ENCODE peak calls at places on chromosome 20, in nine cellular contexts. V, K, B, F, X, J, Q, N and O are unnamed samples.

GRCh38 chr20:4491643-4492042 is 230.1 kb upstream of the PRND start:
- DNase-seq in F (no peak), X (no peak), J (no peak), V (no peak), Q (no peak), K (no peak), N (no peak), B (no peak), O (no peak)

GRCh38 chr20:18092890-18093289 is 35.2 kb upstream of the OVOL2 start:
- DNase-seq in Q (no peak), J (no peak), K (no peak), X (no peak), F (no peak), N (no peak), V (no peak), B (no peak), O (no peak)

GRCh38 chr20:14093652-14094051 is 98.3 kb downstream of the MACROD2 start:
- DNase-seq in N (no peak), K (no peak), V (no peak), J (no peak), Q (no peak), F (no peak), X (no peak), B (no peak), O (no peak)

GRCh38 chr20:50071039-50071888 is 41.7 kb downstream of the UBE2V1 start:
- DNase-seq in Q (peak), V (peak), J (peak), N (no peak), B (peak), X (peak), F (peak), K (peak), O (no peak)

GRCh38 chr20:23048283-23049200 is 930 bp downstream of the THBD start:
- DNase-seq in J (peak), Q (peak), K (peak), V (peak), F (peak), N (no peak), X (peak), B (peak), O (no peak)

GRCh38 chr20:7038029-7038428 is 270.5 kb downstream of the BMP2 start:
- DNase-seq in V (no peak), F (no peak), J (no peak), K (no peak), N (no peak), X (no peak), Q (no peak), B (no peak), O (peak)

GRCh38 chr20:55095745-55096450 is 620.5 kb downstream of the DOK5 start:
- DNase-seq in V (peak), X (no peak), Q (no peak), B (no peak), J (no peak), K (no peak), N (no peak), F (no peak), O (no peak)

GRCh38 chr20:39009348-39009747 is 47.2 kb downstream of the DHX35 start:
- DNase-seq in X (no peak), F (no peak), V (no peak), Q (no peak), J (no peak), K (no peak), B (no peak), N (no peak), O (no peak)

GRCh38 chr20:36744764-36745191 is 1.1 kb downstream of the NDRG3 start:
- DNase-seq in B (no peak), J (peak), K (peak), V (peak), X (no peak), N (no peak), Q (peak), F (peak), O (no peak)

GRCh38 chr20:48686238-48687096 is 141.3 kb downstream of the PREX1 start:
- DNase-seq in V (no peak), X (no peak), J (peak), F (peak), B (no peak), K (peak), Q (peak), N (peak), O (no peak)

GRCh38 chr20:6783752-6784725 is 16.6 kb downstream of the BMP2 start:
- DNase-seq in K (peak), N (peak), Q (no peak), X (no peak), B (no peak), F (no peak), J (no peak), V (no peak), O (peak)

GRCh38 chr20:45211569-45212474 is 5.0 kb downstream of the SEMG1 start:
- DNase-seq in F (no peak), Q (no peak), V (no peak), X (no peak), N (no peak), J (no peak), B (no peak), K (no peak), O (no peak)

GRCh38 chr20:3128585-3128984 is 31.1 kb downstream of the FASTKD5 start:
- DNase-seq in X (no peak), N (no peak), Q (no peak), J (no peak), K (no peak), B (no peak), F (no peak), V (no peak), O (no peak)

GRCh38 chr20:36493801-36494114 is 47.6 kb upstream of the MYL9 start:
- DNase-seq in Q (peak), X (peak), K (peak), F (peak), B (no peak), J (peak), V (no peak), N (peak), O (peak)

GRCh38 chr20:58485326-58485725 is 29.9 kb downstream of the APCDD1L start:
- DNase-seq in N (no peak), V (no peak), F (no peak), B (no peak), Q (no peak), K (no peak), J (no peak), X (no peak), O (no peak)

GRCh38 chr20:50520222-50520877 is 10.2 kb downstream of the PTPN1 start:
- DNase-seq in Q (no peak), K (no peak), B (no peak), N (no peak), V (no peak), F (no peak), X (no peak), J (no peak), O (no peak)

GRCh38 chr20:63172726-63173125 is 43.2 kb downstream of the YTHDF1 start:
- DNase-seq in F (no peak), V (no peak), Q (no peak), N (no peak), B (no peak), K (no peak), J (no peak), X (no peak), O (no peak)

GRCh38 chr20:47016068-47016664 is 121.5 kb downstream of the EYA2 start:
- DNase-seq in J (peak), V (peak), F (no peak), B (no peak), Q (no peak), K (no peak), N (no peak), X (no peak), O (no peak)

GRCh38 chr20:62617711-62618483 is 24.4 kb upstream of the SLCO4A1 start:
- DNase-seq in Q (peak), F (peak), V (no peak), J (no peak), K (no peak), B (peak), X (no peak), N (no peak), O (no peak)

GRCh38 chr20:57441510-57442154 is 50.4 kb downstream of the RBM38 start:
- DNase-seq in K (no peak), Q (no peak), F (no peak), J (no peak), N (no peak), V (no peak), B (no peak), X (no peak), O (no peak)

GRCh38 chr20:62832212-62832922 is 15.5 kb downstream of the COL9A3 start:
- DNase-seq in Q (no peak), J (no peak), V (no peak), K (no peak), X (no peak), B (no peak), N (no peak), F (peak), O (no peak)

GRCh38 chr20:62740286-62741141 is 31.9 kb downstream of the NTSR1 start:
- DNase-seq in B (peak), V (no peak), F (no peak), N (peak), Q (no peak), X (peak), K (peak), J (no peak), O (peak)

GRCh38 chr20:4740774-4741431 is 19.2 kb downstream of the PRND start:
- DNase-seq in X (no peak), Q (peak), J (peak), N (no peak), K (peak), B (no peak), V (peak), F (no peak), O (no peak)

GRCh38 chr20:23298926-23299672 is 51.5 kb upstream of the NXT1 start:
- DNase-seq in K (peak), Q (no peak), N (no peak), B (no peak), X (no peak), F (no peak), V (no peak), J (no peak), O (no peak)

GRCh38 chr20:3563548-3564177 is 92.8 kb downstream of the ATRN start:
- DNase-seq in K (peak), V (peak), X (no peak), Q (no peak), B (no peak), F (no peak), J (peak), N (peak), O (no peak)

GRCh38 chr20:18404172-18404571 is 62.7 kb downstream of the DZANK1 start:
- DNase-seq in V (no peak), J (no peak), X (no peak), Q (no peak), N (no peak), F (no peak), K (no peak), B (no peak), O (no peak)

GRCh38 chr20:6504179-6504578 is 263.3 kb upstream of the BMP2 start:
- DNase-seq in B (no peak), X (no peak), Q (no peak), F (no peak), N (no peak), J (no peak), V (no peak), K (no peak), O (no peak)

GRCh38 chr20:30816182-30816645 is 441.2 kb upstream of the DEFB115 start:
- DNase-seq in V (no peak), F (no peak), B (no peak), N (no peak), X (no peak), Q (no peak), J (no peak), K (peak), O (no peak)

GRCh38 chr20:46802696-46803445 is 91.8 kb upstream of the EYA2 start:
- DNase-seq in J (no peak), Q (no peak), F (no peak), B (no peak), X (no peak), N (no peak), V (no peak), K (no peak), O (no peak)

GRCh38 chr20:5731753-5732366 is 18.3 kb upstream of the SHLD1 start:
- DNase-seq in V (no peak), B (no peak), F (no peak), N (no peak), Q (no peak), K (peak), X (no peak), J (no peak), O (no peak)

GRCh38 chr20:5056801-5057599 is 55.7 kb upstream of the SLC23A2 start:
- DNase-seq in X (no peak), Q (peak), N (no peak), B (peak), F (peak), V (no peak), K (peak), J (no peak), O (no peak)

GRCh38 chr20:63858393-63859165 is 2.7 kb upstream of the ABHD16B start:
- DNase-seq in X (no peak), Q (peak), V (peak), K (peak), J (peak), F (peak), B (no peak), N (no peak), O (no peak)

GRCh38 chr20:50517817-50518154 is 7.6 kb downstream of the PTPN1 start:
- DNase-seq in K (no peak), F (no peak), N (no peak), Q (no peak), X (no peak), J (no peak), B (no peak), V (no peak), O (no peak)

GRCh38 chr20:3046677-3047462 is 1.0 kb downstream of the MRPS26 start:
- DNase-seq in B (no peak), V (no peak), Q (no peak), F (no peak), X (no peak), N (no peak), K (peak), J (no peak), O (no peak)

GRCh38 chr20:49432562-49432961 is 49.9 kb downstream of the KCNB1 start:
- DNase-seq in K (no peak), J (no peak), N (no peak), V (no peak), Q (no peak), X (no peak), B (no peak), F (no peak), O (no peak)

GRCh38 chr20:46040902-46041535 is 12.0 kb downstream of the SLC12A5 start:
- DNase-seq in K (peak), F (no peak), V (peak), X (no peak), N (no peak), Q (no peak), B (no peak), J (peak), O (no peak)

GRCh38 chr20:56626367-56627121 is 2.6 kb upstream of the TFAP2C start:
- DNase-seq in Q (no peak), V (peak), B (no peak), F (no peak), J (peak), X (no peak), K (no peak), N (no peak), O (no peak)

DNA sequence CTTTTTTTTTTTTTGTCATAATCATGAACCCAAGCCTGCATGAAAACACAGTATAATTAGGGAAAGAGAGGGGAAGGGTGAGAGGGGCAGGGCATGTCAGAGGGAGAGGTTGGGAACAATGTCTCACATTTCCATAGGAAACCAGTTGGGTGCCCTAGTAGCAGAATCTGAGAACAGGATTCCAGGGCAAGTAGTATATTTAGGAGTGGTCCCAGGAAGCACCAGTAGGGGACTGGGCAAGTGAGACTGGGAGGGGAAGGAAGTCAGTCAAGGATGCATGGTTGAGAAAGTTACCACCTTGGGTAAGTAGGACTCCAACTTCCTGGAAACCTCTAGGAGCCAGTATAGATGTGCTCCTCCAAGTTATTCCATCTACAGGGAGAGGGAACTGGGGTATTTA is 88.6 kb upstream of the MAFB start:
- DNase-seq in Q (no peak), N (no peak), X (no peak), B (no peak), V (no peak), F (no peak), J (no peak), K (no peak), O (no peak)
- TF ChIP-seq CTCF in Q (no peak), N (no peak), X (no peak), B (no peak), V (no peak), F (no peak), J (no peak), K (no peak), O (no peak)

GRCh38 chr20:52048365-52048764 is 143.2 kb downstream of the ZFP64 start:
- DNase-seq in K (no peak), V (no peak), Q (no peak), B (no peak), J (peak), F (no peak), X (no peak), N (no peak), O (no peak)
- H3K4me3 ChIP-seq in K (no peak), V (no peak), Q (no peak), B (no peak), J (peak), F (no peak), X (no peak), N (no peak), O (no peak)

DNA sequence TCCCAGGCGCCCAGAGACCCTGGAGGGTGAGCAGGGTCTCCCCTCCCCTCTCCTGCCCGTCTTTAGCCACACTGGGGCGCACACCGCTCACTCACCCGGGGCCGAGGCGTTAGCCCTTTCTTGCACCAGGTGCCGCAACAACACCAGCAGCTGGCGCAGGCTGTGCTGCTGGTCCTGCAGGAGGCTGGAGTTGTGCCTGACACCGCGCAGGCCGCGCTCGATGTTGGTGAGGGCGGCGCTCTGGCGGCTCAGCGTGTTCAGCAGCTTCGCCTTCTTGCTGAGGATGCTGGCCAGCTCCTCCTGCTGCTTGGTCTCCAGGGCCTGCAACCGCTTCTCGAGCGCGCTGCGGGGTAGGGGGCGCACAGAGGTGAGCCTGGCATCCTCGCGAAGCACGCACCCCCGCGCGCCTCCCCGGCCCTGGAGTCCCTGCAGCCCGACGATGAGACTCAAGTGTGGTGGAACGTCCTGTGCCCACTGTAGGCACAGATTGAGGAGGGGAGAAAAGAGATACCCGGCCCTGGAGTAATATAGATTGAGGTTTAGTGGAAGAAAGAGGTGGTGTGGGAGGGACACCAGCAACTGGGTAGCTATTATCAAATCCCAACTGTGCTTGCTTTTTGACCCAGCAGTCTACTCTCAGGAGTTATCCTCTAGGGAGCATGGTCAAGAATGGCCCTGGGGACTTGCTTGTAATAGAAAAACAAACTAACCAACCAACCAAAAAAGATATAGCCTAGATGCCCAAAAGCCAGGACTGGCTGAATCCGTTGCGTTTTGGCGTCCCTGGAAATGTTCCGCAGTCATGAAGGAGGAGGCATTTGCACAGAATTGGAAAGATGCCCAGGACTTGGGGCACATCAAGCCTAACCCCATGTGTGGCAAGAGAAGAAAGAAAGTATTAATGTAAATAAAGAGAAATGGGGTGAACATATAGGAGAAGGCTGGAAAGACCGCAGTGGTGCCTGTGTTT is 30.9 kb downstream of the ANGPT4 start:
- DNase-seq in B (no peak), J (peak), Q (no peak), X (no peak), N (peak), F (peak), V (peak), K (peak), O (no peak)
- TF ChIP-seq CTCF in B (no peak), J (peak), Q (peak), X (no peak), N (no peak), F (no peak), V (peak), K (no peak), O (no peak)

DNA sequence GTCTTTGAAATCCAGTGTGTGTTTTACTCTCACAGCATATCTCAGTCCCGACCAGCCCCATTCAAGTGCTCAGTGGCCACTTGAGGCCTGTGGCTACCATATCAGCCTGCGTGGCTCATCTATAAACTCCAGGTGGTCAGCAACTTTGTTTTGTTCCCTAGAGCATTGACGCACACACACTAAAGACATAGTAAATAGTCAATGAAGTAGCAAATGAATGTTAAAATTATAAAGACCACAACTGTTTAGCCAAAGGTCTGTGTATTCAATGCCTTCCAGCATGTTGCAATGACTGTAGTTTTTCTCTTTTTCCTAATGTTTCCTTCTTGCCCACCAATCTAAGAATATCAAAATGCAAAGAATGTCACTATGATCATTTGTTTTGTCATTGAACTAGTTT is 238.2 kb upstream of the ZNF217 start:
- DNase-seq in V (no peak), Q (no peak), B (no peak), X (no peak), J (no peak), K (no peak), F (no peak), N (no peak), O (no peak)
- H3K4me3 ChIP-seq in V (no peak), Q (no peak), B (no peak), X (no peak), J (no peak), K (no peak), F (no peak), N (no peak), O (no peak)

GRCh38 chr20:25295386-25296093 is 47.7 kb downstream of the PYGB start:
- DNase-seq in V (peak), K (no peak), B (no peak), Q (peak), N (no peak), X (no peak), F (peak), J (no peak), O (no peak)
- TF ChIP-seq CTCF in V (no peak), K (no peak), B (peak), Q (no peak), N (no peak), X (no peak), F (peak), J (no peak), O (no peak)

DNA sequence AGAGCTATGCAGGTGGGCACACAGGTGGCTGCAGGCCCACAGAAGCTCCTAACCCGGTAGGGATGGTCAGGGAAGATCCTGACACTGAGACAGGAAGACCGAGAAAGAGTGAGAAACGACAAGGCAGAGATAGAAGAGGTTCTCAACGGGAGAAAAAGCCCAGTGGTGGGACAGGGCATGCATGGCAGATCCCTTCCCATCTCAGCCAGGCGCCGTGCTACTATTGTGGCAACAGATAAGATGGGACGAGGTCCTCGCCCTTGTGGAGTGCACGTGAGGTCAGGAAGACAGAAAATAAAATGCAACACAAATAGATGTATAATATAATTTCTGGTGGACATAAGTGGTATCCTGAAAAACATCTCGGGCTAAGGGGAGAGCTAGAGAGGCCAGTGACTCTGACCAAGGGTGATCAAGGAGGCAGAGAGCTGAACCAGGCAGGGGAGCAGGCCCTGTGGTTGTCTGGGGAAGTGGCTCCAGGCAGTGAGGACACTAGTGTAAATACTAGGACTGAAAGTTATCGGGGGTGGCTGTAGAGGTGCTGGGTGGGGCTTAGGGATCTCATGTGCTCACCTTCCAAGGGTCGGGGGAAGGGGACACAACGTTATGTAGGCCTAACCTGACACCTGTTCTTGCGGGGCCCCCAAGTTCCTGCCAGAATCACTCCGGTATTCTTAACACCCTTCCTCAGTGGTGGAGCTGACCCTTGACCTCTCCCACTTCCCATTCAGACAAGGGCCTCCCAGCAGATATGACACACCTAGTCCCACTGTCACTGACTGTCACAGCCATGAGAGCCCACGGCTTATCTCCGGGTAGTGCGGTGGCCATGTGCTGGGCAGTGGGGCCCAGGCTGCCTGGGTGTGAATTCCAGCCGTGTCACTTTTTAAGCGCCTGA is 1.0 kb downstream of the SRXN1 start:
- DNase-seq in J (no peak), K (no peak), N (no peak), Q (no peak), F (no peak), B (no peak), V (peak), X (no peak), O (no peak)
- H3K4me3 ChIP-seq in J (peak), K (peak), N (peak), Q (peak), F (peak), B (peak), V (peak), X (peak), O (peak)